ENCODE peak calls at places on chromosomes 6 and 20, in four cellular contexts. L, B, Q and Y are unnamed samples.

GRCh38 chr20:47897461-47897860 is 112.2 kb upstream of the SULF2 start:
- DNase-seq in B (no peak), Q (no peak), L (no peak), Y (no peak)

GRCh38 chr6:118921084-118921483 is 13.9 kb downstream of the MCM9 start:
- DNase-seq in L (no peak), B (no peak), Q (no peak), Y (no peak)

GRCh38 chr6:158660331-158660730 is 10.5 kb downstream of the SYTL3 start:
- DNase-seq in B (peak; percentile 37), L (peak; percentile 45), Q (peak; percentile 74), Y (peak; percentile 74)

GRCh38 chr6:113875470-113875869 is 18.3 kb downstream of the MARCKS start:
- DNase-seq in L (no peak), B (no peak), Q (no peak), Y (no peak)

GRCh38 chr6:128532827-128533226 is 12.4 kb upstream of the PTPRK start:
- DNase-seq in L (no peak), Q (no peak), B (no peak), Y (no peak)

GRCh38 chr6:73504160-73504559 is 16.7 kb downstream of the EEF1A1 start:
- DNase-seq in B (no peak), Q (no peak), L (no peak), Y (peak; percentile 37)

GRCh38 chr20:50788045-50788867 is 6.6 kb upstream of the BCAS4 start:
- DNase-seq in Q (no peak), B (peak; percentile 20), L (no peak), Y (no peak)

GRCh38 chr20:58700121-58700780 is 7.7 kb downstream of the NPEPL1 start:
- DNase-seq in Q (no peak), B (no peak), L (no peak), Y (no peak)

GRCh38 chr20:48791666-48792071 is 36.1 kb downstream of the PREX1 start:
- DNase-seq in Q (no peak), B (peak; percentile 64), L (no peak), Y (no peak)

GRCh38 chr6:139407718-139408222 is 33.3 kb upstream of the CITED2 start:
- DNase-seq in B (no peak), Q (no peak), L (no peak), Y (no peak)

GRCh38 chr6:47437592-47437991 is 40.0 kb upstream of the CD2AP start:
- DNase-seq in Q (peak; percentile 15), L (no peak), B (no peak), Y (no peak)

GRCh38 chr6:87730310-87730709 is 28.3 kb upstream of the AKIRIN2 start:
- DNase-seq in B (no peak), Q (no peak), L (no peak), Y (no peak)

GRCh38 chr6:167827588-167828324 is 1.0 kb downstream of the AFDN start:
- DNase-seq in L (peak; percentile 30), Q (peak; percentile 54), B (peak; percentile 50), Y (peak; percentile 41)

GRCh38 chr20:10672579-10673127 is 1.1 kb downstream of the JAG1 start:
- DNase-seq in Q (peak; percentile 52), B (peak; percentile 52), L (peak; percentile 26), Y (peak; percentile 71)

GRCh38 chr6:21143651-21144050 is 449.9 kb upstream of the SOX4 start:
- DNase-seq in Q (no peak), B (no peak), L (no peak), Y (no peak)

GRCh38 chr6:157323924-157324276 is 581 bp upstream of the TMEM242 start:
- DNase-seq in B (peak; percentile 89), L (peak; percentile 24), Q (no peak), Y (peak; percentile 46)

GRCh38 chr6:96742702-96743101 is 94.6 kb downstream of the GPR63 start:
- DNase-seq in L (no peak), Q (no peak), B (no peak), Y (no peak)

GRCh38 chr20:6333110-6333509 is 210.3 kb upstream of the FERMT1 start:
- DNase-seq in B (no peak), L (no peak), Q (no peak), Y (no peak)

GRCh38 chr6:112439010-112439409 is 91.9 kb downstream of the RFPL4B start:
- DNase-seq in L (no peak), Q (no peak), B (no peak), Y (no peak)

GRCh38 chr6:142756215-142756630 is 188.8 kb downstream of the HIVEP2 start:
- DNase-seq in B (no peak), Q (no peak), L (no peak), Y (no peak)

GRCh38 chr6:31660224-31660997 is at the start of gene C6orf47:
- DNase-seq in B (peak; percentile 88), Q (peak; percentile 80), L (peak; percentile 79), Y (peak; percentile 93)

GRCh38 chr20:32670773-32671455 is 2.8 kb downstream of the C20orf203 start:
- DNase-seq in L (no peak), B (no peak), Q (peak; percentile 62), Y (no peak)

GRCh38 chr20:49893242-49894072 is 21.9 kb downstream of the SPATA2 start:
- DNase-seq in B (no peak), Q (no peak), L (no peak), Y (no peak)

GRCh38 chr6:142153230-142153629 is 6.2 kb downstream of the VTA1 start:
- DNase-seq in Q (no peak), L (no peak), B (no peak), Y (no peak)

GRCh38 chr6:158353851-158354508 is 41.7 kb downstream of the TULP4 start:
- DNase-seq in Q (no peak), L (no peak), B (peak; percentile 71), Y (no peak)